ENCODE peak calls at places on chromosome 14, in five cellular contexts. One of them, this sample, is unnamed.

GRCh38 chr14:92426237-92426636 is 87.3 kb upstream of the RIN3 start:
- DNase-seq in activated B cell treated with CpG ODN at 0.5 μM for 24 hours: no peak
- DNase-seq in neural crest cell: no peak
- DNase-seq in MCF 10A: no peak
- DNase-seq in psoas muscle: no peak
- DNase-seq in this sample: no peak

GRCh38 chr14:80084196-80084595 is 127.1 kb downstream of the DIO2 start:
- DNase-seq in psoas muscle: no peak
- DNase-seq in MCF 10A: no peak
- DNase-seq in neural crest cell: no peak
- DNase-seq in activated B cell treated with CpG ODN at 0.5 μM for 24 hours: no peak
- DNase-seq in this sample: no peak

GRCh38 chr14:63787995-63788946 is 60.4 kb upstream of the SGPP1 start:
- DNase-seq in psoas muscle: no peak
- DNase-seq in activated B cell treated with CpG ODN at 0.5 μM for 24 hours: no peak
- DNase-seq in MCF 10A: no peak
- DNase-seq in neural crest cell: no peak
- DNase-seq in this sample: no peak

GRCh38 chr14:99391671-99392070 is 89.0 kb downstream of the SETD3 start:
- DNase-seq in psoas muscle: no peak
- DNase-seq in neural crest cell: no peak
- DNase-seq in activated B cell treated with CpG ODN at 0.5 μM for 24 hours: no peak
- DNase-seq in MCF 10A: no peak
- DNase-seq in this sample: no peak

GRCh38 chr14:65226824-65227604 is 124.7 kb upstream of the MAX start:
- DNase-seq in neural crest cell: no peak
- DNase-seq in activated B cell treated with CpG ODN at 0.5 μM for 24 hours: no peak
- DNase-seq in MCF 10A: peak
- DNase-seq in psoas muscle: no peak
- DNase-seq in this sample: no peak

GRCh38 chr14:93285048-93285447 is 47.8 kb downstream of the BTBD7 start:
- DNase-seq in neural crest cell: no peak
- DNase-seq in activated B cell treated with CpG ODN at 0.5 μM for 24 hours: no peak
- DNase-seq in MCF 10A: no peak
- DNase-seq in psoas muscle: no peak
- DNase-seq in this sample: no peak

GRCh38 chr14:52918486-52918885 is 32.4 kb downstream of the FERMT2 start:
- DNase-seq in neural crest cell: no peak
- DNase-seq in psoas muscle: no peak
- DNase-seq in activated B cell treated with CpG ODN at 0.5 μM for 24 hours: no peak
- DNase-seq in MCF 10A: peak
- DNase-seq in this sample: no peak

GRCh38 chr14:64509036-64509435 is 4.5 kb downstream of the ZBTB1 start:
- DNase-seq in activated B cell treated with CpG ODN at 0.5 μM for 24 hours: no peak
- DNase-seq in psoas muscle: no peak
- DNase-seq in MCF 10A: no peak
- DNase-seq in neural crest cell: no peak
- DNase-seq in this sample: no peak

GRCh38 chr14:93734086-93734822 is 54.0 kb downstream of the PRIMA1 start:
- DNase-seq in neural crest cell: no peak
- DNase-seq in MCF 10A: peak
- DNase-seq in activated B cell treated with CpG ODN at 0.5 μM for 24 hours: no peak
- DNase-seq in psoas muscle: no peak
- DNase-seq in this sample: no peak

GRCh38 chr14:26394114-26394855 is 203.5 kb downstream of the NOVA1 start:
- DNase-seq in activated B cell treated with CpG ODN at 0.5 μM for 24 hours: no peak
- DNase-seq in MCF 10A: peak
- DNase-seq in neural crest cell: no peak
- DNase-seq in psoas muscle: no peak
- DNase-seq in this sample: no peak

GRCh38 chr14:84152452-84152851 is 1377.5 kb upstream of the FLRT2 start:
- DNase-seq in MCF 10A: no peak
- DNase-seq in psoas muscle: no peak
- DNase-seq in neural crest cell: no peak
- DNase-seq in activated B cell treated with CpG ODN at 0.5 μM for 24 hours: no peak
- DNase-seq in this sample: no peak

GRCh38 chr14:81363746-81364400 is 36.3 kb downstream of the STON2 start:
- DNase-seq in neural crest cell: no peak
- DNase-seq in activated B cell treated with CpG ODN at 0.5 μM for 24 hours: no peak
- DNase-seq in MCF 10A: no peak
- DNase-seq in psoas muscle: no peak
- DNase-seq in this sample: no peak

GRCh38 chr14:61470954-61471279 is 149.5 kb downstream of the PRKCH start:
- DNase-seq in MCF 10A: no peak
- DNase-seq in activated B cell treated with CpG ODN at 0.5 μM for 24 hours: no peak
- DNase-seq in psoas muscle: no peak
- DNase-seq in neural crest cell: no peak
- DNase-seq in this sample: no peak

GRCh38 chr14:68345738-68346137 is 447.1 kb downstream of the ZFP36L1 start:
- DNase-seq in MCF 10A: no peak
- DNase-seq in neural crest cell: no peak
- DNase-seq in activated B cell treated with CpG ODN at 0.5 μM for 24 hours: no peak
- DNase-seq in psoas muscle: no peak
- DNase-seq in this sample: no peak

GRCh38 chr14:68346540-68347232 is 446.2 kb downstream of the ZFP36L1 start:
- DNase-seq in MCF 10A: no peak
- DNase-seq in activated B cell treated with CpG ODN at 0.5 μM for 24 hours: no peak
- DNase-seq in psoas muscle: no peak
- DNase-seq in neural crest cell: no peak
- DNase-seq in this sample: no peak

GRCh38 chr14:68355415-68355814 is 437.5 kb downstream of the ZFP36L1 start:
- DNase-seq in MCF 10A: no peak
- DNase-seq in neural crest cell: no peak
- DNase-seq in psoas muscle: no peak
- DNase-seq in activated B cell treated with CpG ODN at 0.5 μM for 24 hours: no peak
- DNase-seq in this sample: no peak

DNA sequence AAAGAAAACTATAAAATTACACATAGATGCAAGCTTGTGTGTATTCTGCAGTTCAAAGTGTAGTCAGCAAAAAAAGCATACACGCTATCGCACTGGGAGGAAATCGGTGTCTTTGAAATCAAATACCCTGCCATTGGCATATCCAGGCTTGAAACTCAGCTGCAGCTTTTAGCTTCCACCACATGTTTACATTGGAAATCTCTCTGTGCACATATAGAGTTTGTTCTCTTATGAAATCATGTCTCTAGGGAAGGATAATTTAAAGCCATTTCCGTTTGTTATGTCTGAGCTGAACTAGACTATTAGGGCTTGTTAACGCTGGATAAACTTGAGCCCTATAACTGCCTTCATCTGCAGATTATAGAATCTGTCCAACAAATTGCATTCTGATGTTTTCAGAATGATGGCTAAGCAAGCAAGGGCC is 443.0 kb downstream of the ZFP36L1 start:
- DNase-seq in neural crest cell: no peak
- DNase-seq in activated B cell treated with CpG ODN at 0.5 μM for 24 hours: no peak
- DNase-seq in MCF 10A: no peak
- DNase-seq in psoas muscle: no peak
- DNase-seq in this sample: no peak
- TF ChIP-seq CTCF in neural crest cell: no peak
- TF ChIP-seq CTCF in activated B cell treated with CpG ODN at 0.5 μM for 24 hours: no peak
- TF ChIP-seq CTCF in MCF 10A: no peak
- TF ChIP-seq CTCF in psoas muscle: no peak
- TF ChIP-seq CTCF in this sample: no peak

GRCh38 chr14:102264775-102265174 is 40.2 kb downstream of the MOK start:
- DNase-seq in MCF 10A: no peak
- DNase-seq in psoas muscle: no peak
- DNase-seq in neural crest cell: no peak
- DNase-seq in activated B cell treated with CpG ODN at 0.5 μM for 24 hours: no peak
- DNase-seq in this sample: no peak

GRCh38 chr14:102262894-102263462 is 42.0 kb downstream of the MOK start:
- DNase-seq in MCF 10A: peak
- DNase-seq in neural crest cell: peak
- DNase-seq in activated B cell treated with CpG ODN at 0.5 μM for 24 hours: no peak
- DNase-seq in psoas muscle: no peak
- DNase-seq in this sample: no peak

GRCh38 chr14:102264355-102264754 is 40.6 kb downstream of the MOK start:
- DNase-seq in psoas muscle: no peak
- DNase-seq in MCF 10A: no peak
- DNase-seq in neural crest cell: no peak
- DNase-seq in activated B cell treated with CpG ODN at 0.5 μM for 24 hours: no peak
- DNase-seq in this sample: no peak
- TF ChIP-seq CTCF in psoas muscle: no peak
- TF ChIP-seq CTCF in MCF 10A: no peak
- TF ChIP-seq CTCF in neural crest cell: no peak
- TF ChIP-seq CTCF in activated B cell treated with CpG ODN at 0.5 μM for 24 hours: no peak
- TF ChIP-seq CTCF in this sample: no peak

DNA sequence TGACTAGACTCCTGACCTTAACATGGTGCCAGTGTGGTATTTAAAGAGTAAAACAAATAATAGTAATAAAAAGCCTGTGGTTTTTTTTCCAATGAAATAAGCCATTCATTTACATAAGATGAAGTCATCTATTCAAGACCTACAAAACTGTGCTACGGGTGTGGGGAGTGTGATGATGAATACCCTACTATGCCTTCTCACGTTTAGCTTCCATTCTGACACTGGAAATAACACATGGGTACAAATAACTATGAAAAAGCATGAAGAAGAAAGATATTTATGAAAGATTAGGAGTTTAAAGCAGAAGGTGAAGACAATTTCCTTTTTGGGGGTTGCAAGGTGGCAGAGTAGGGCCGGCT is 32.0 kb downstream of the EFCAB11 start:
- DNase-seq in activated B cell treated with CpG ODN at 0.5 μM for 24 hours: no peak
- DNase-seq in MCF 10A: no peak
- DNase-seq in psoas muscle: no peak
- DNase-seq in neural crest cell: no peak
- DNase-seq in this sample: no peak
- TF ChIP-seq CTCF in activated B cell treated with CpG ODN at 0.5 μM for 24 hours: no peak
- TF ChIP-seq CTCF in MCF 10A: no peak
- TF ChIP-seq CTCF in psoas muscle: no peak
- TF ChIP-seq CTCF in neural crest cell: no peak
- TF ChIP-seq CTCF in this sample: no peak

GRCh38 chr14:49306152-49306751 is 279.9 kb downstream of the RPS29 start:
- DNase-seq in neural crest cell: no peak
- DNase-seq in psoas muscle: no peak
- DNase-seq in activated B cell treated with CpG ODN at 0.5 μM for 24 hours: no peak
- DNase-seq in MCF 10A: peak
- DNase-seq in this sample: no peak
- TF ChIP-seq CTCF in neural crest cell: peak
- TF ChIP-seq CTCF in psoas muscle: peak
- TF ChIP-seq CTCF in activated B cell treated with CpG ODN at 0.5 μM for 24 hours: peak
- TF ChIP-seq CTCF in MCF 10A: peak
- TF ChIP-seq CTCF in this sample: peak

GRCh38 chr14:96086574-96087077 is 47.5 kb downstream of the C14orf132 start:
- DNase-seq in MCF 10A: peak
- DNase-seq in activated B cell treated with CpG ODN at 0.5 μM for 24 hours: no peak
- DNase-seq in psoas muscle: no peak
- DNase-seq in neural crest cell: no peak
- DNase-seq in this sample: no peak
- TF ChIP-seq CTCF in MCF 10A: peak
- TF ChIP-seq CTCF in activated B cell treated with CpG ODN at 0.5 μM for 24 hours: no peak
- TF ChIP-seq CTCF in psoas muscle: no peak
- TF ChIP-seq CTCF in neural crest cell: no peak
- TF ChIP-seq CTCF in this sample: no peak

GRCh38 chr14:104429291-104429861 is 150.2 kb upstream of the C14orf180 start:
- DNase-seq in activated B cell treated with CpG ODN at 0.5 μM for 24 hours: no peak
- DNase-seq in psoas muscle: no peak
- DNase-seq in neural crest cell: no peak
- DNase-seq in MCF 10A: no peak
- DNase-seq in this sample: no peak

GRCh38 chr14:104428860-104429259 is 150.7 kb upstream of the C14orf180 start:
- DNase-seq in MCF 10A: no peak
- DNase-seq in neural crest cell: no peak
- DNase-seq in activated B cell treated with CpG ODN at 0.5 μM for 24 hours: no peak
- DNase-seq in psoas muscle: no peak
- DNase-seq in this sample: no peak

GRCh38 chr14:104427126-104427851 is 152.3 kb upstream of the C14orf180 start:
- DNase-seq in neural crest cell: no peak
- DNase-seq in MCF 10A: no peak
- DNase-seq in activated B cell treated with CpG ODN at 0.5 μM for 24 hours: no peak
- DNase-seq in psoas muscle: no peak
- DNase-seq in this sample: no peak

GRCh38 chr14:104426771-104427125 is 152.8 kb upstream of the C14orf180 start:
- DNase-seq in neural crest cell: no peak
- DNase-seq in MCF 10A: no peak
- DNase-seq in psoas muscle: no peak
- DNase-seq in activated B cell treated with CpG ODN at 0.5 μM for 24 hours: no peak
- DNase-seq in this sample: no peak

GRCh38 chr14:104428333-104428851 is 151.2 kb upstream of the C14orf180 start:
- DNase-seq in neural crest cell: no peak
- DNase-seq in MCF 10A: no peak
- DNase-seq in psoas muscle: no peak
- DNase-seq in activated B cell treated with CpG ODN at 0.5 μM for 24 hours: no peak
- DNase-seq in this sample: no peak
- TF ChIP-seq CTCF in neural crest cell: no peak
- TF ChIP-seq CTCF in MCF 10A: no peak
- TF ChIP-seq CTCF in psoas muscle: no peak
- TF ChIP-seq CTCF in activated B cell treated with CpG ODN at 0.5 μM for 24 hours: no peak
- TF ChIP-seq CTCF in this sample: no peak

This sample was measured in osteocyte.